ENCODE peak calls at places on chromosome 20, in six cellular contexts. D is mammary epithelial cell, T is dorsolateral prefrontal cortex, F is adrenal gland, E is left ventricle myocardium inferior, X is hepatocyte. W is an unnamed sample. For H3K27me3, the result is how much of the 10 kb centered on the place peaks cover.

GRCh38 chr20:62370115-62370806 is 3.1 kb upstream of the LAMA5 start:
- DNase-seq in D (peak), T (no peak), F (no peak), E (no peak), X (peak), W (no peak)

GRCh38 chr20:237918-238317 is 10.9 kb downstream of the DEFB129 start:
- DNase-seq in D (no peak), T (no peak), F (no peak), E (no peak), X (no peak), W (no peak)

GRCh38 chr20:43590036-43590391 is 723 bp upstream of the IFT52 start:
- DNase-seq in D (no peak), T (peak), F (peak), E (no peak), X (no peak), W (no peak)

GRCh38 chr20:37388831-37389230 is 42.9 kb downstream of the SRC start:
- DNase-seq in D (no peak), T (no peak), F (no peak), E (no peak), X (peak), W (no peak)

GRCh38 chr20:13264902-13265301 is 43.8 kb downstream of the ISM1 start:
- DNase-seq in D (no peak), T (no peak), F (no peak), E (no peak), X (no peak), W (no peak)

GRCh38 chr20:34985439-34986310 is 30.0 kb downstream of the MYH7B start:
- DNase-seq in D (no peak), T (no peak), F (no peak), E (peak), X (no peak), W (no peak)

GRCh38 chr20:48319943-48320584 is 507.7 kb downstream of the PREX1 start:
- DNase-seq in D (no peak), T (no peak), F (no peak), E (no peak), X (no peak), W (peak)

GRCh38 chr20:41223112-41223511 is 85.8 kb downstream of the PLCG1 start:
- DNase-seq in D (no peak), T (no peak), F (no peak), E (no peak), X (no peak), W (no peak)

GRCh38 chr20:39904713-39905112 is 784.3 kb downstream of the MAFB start:
- DNase-seq in D (no peak), T (no peak), F (no peak), E (no peak), X (no peak), W (no peak)

GRCh38 chr20:60255426-60255825 is 297.2 kb downstream of the CDH26 start:
- DNase-seq in D (no peak), T (no peak), F (no peak), E (no peak), X (no peak), W (no peak)

GRCh38 chr20:34984756-34985261 is 29.1 kb downstream of the MYH7B start:
- DNase-seq in D (no peak), T (no peak), F (no peak), E (peak), X (no peak), W (no peak)

GRCh38 chr20:33092361-33092760 is 12.9 kb downstream of the BPIFB4 start:
- DNase-seq in D (no peak), T (no peak), F (no peak), E (no peak), X (no peak), W (no peak)

GRCh38 chr20:62776692-62777527 is 19.4 kb upstream of the MRGBP start:
- DNase-seq in D (peak), T (no peak), F (no peak), E (no peak), X (no peak), W (no peak)

GRCh38 chr20:44629542-44629941 is 22.0 kb downstream of the ADA start:
- DNase-seq in D (no peak), T (no peak), F (no peak), E (no peak), X (no peak), W (no peak)

GRCh38 chr20:10864076-10864672 is 190.4 kb upstream of the JAG1 start:
- DNase-seq in D (peak), T (no peak), F (no peak), E (peak), X (peak), W (no peak)

DNA sequence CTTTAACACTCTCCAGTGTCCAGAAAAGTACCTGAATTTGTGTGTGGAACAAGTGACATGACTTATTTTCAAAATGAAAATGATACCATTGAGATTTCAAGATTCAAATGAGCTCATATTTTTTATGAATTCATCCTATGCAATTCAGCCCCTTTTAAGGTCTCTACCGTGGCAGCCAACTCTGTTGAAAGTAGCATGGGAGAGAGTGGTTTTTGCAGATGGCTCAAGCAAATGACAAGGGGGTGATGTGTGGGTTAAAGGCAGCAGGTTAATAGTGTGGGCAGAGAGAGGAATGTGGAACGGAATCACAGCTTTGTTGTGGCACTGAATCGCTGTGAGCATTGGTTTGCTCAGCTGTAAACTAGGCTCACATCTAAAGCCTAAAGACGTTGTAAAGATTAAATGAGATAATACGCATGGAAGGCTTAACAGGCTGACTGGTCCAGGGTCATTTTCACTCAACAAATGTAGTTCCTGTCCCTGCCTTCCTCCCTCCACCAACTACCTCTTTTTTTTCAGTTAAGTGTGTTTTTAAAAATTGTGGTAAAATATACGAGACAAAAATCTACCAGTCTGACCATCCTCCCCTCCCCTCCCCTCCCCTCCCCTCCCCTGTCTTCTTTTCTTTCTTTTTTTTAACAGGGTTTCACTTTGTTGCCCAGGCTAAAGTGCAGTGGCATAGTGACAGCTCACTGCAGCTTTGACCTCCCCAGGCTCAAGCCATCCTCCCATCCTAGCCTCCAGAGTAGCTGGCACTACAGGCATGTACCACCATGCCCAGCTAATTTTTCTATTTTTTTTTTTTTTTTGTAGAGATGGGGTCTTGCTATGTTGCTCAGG is 114.7 kb upstream of the ZNF217 start:
- DNase-seq in D (peak), T (no peak), F (no peak), E (no peak), X (peak), W (no peak)
- H3K4me3 ChIP-seq in D (no peak), T (no peak), F (no peak), E (no peak), X (no peak), W (no peak)

GRCh38 chr20:3677733-3678132 is 4.1 kb downstream of the ADAM33 start:
- DNase-seq in D (no peak), T (no peak), F (no peak), E (peak), X (no peak), W (no peak)
- H3K27me3 ChIP-seq in D (under half), T (under half), F (under half), E (half or more), X (under half), W (under half)

GRCh38 chr20:58389968-58390658 is 1.1 kb downstream of the VAPB start:
- DNase-seq in D (no peak), T (no peak), F (no peak), E (no peak), X (no peak), W (no peak)

GRCh38 chr20:58389324-58389967 is 417 bp downstream of the VAPB start:
- DNase-seq in D (peak), T (peak), F (peak), E (peak), X (peak), W (no peak)

GRCh38 chr20:58392286-58392685 is 3.3 kb downstream of the VAPB start:
- DNase-seq in D (no peak), T (no peak), F (no peak), E (no peak), X (no peak), W (no peak)

GRCh38 chr20:58388882-58389323 is at the start of gene VAPB:
- DNase-seq in D (peak), T (peak), F (peak), E (peak), X (peak), W (peak)

GRCh38 chr20:58390659-58391035 is 1.6 kb downstream of the VAPB start:
- DNase-seq in D (no peak), T (no peak), F (no peak), E (no peak), X (no peak), W (no peak)
- H3K4me3 ChIP-seq in D (no peak), T (no peak), F (no peak), E (peak), X (no peak), W (no peak)

GRCh38 chr20:59123011-59123676 is 40.5 kb upstream of the ZNF831 start:
- DNase-seq in D (no peak), T (no peak), F (no peak), E (no peak), X (no peak), W (no peak)

GRCh38 chr20:59125332-59125731 is 38.3 kb upstream of the ZNF831 start:
- DNase-seq in D (no peak), T (no peak), F (no peak), E (no peak), X (no peak), W (no peak)

GRCh38 chr20:59124326-59125029 is 39.1 kb upstream of the ZNF831 start:
- DNase-seq in D (no peak), T (no peak), F (peak), E (no peak), X (no peak), W (no peak)

GRCh38 chr20:59123677-59124060 is 40.0 kb upstream of the ZNF831 start:
- DNase-seq in D (no peak), T (no peak), F (no peak), E (no peak), X (no peak), W (no peak)

GRCh38 chr20:59125909-59126308 is 37.7 kb upstream of the ZNF831 start:
- DNase-seq in D (no peak), T (no peak), F (peak), E (no peak), X (no peak), W (no peak)
- H3K27me3 ChIP-seq in D (under half), T (under half), F (under half), E (under half), X (under half), W (under half)

DNA sequence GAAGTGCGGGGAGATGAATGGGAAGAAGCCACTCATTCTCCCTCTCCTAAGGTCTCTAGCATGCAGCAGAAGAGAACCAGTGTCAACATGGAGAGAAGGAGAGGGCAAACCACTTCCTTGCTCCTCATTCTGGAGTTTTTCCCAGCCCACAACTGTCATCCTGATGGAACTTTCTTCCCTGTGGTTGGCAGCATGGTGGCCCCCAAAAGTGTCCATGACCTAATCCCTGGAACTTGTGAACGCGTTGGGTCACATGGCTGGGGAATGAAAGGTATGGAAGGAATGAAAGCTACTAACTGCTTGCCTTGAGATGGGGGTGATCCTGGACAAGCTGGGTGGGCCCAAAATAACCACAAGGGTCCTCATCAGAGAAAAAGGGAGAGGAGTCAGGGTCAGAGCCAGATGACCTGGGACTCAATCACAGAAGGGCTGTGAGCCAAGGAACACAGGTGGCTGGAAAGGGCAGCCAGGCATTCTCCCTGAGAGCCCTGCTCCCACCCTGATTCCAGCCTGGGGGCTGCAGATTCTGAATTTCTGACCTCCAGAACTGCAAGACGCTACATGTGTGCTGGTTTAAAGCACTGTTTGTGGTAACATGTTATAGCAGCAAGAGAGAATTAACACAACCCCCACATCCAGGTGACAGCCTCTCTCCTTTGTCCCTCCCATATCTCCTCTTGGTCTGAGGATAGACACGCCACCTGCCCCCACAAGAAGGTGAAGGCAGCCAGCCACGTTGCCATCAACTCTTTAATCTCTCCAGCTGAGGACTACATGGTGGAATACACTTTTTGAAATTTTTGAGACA is 63.2 kb downstream of the PYGB start:
- DNase-seq in D (no peak), T (no peak), F (peak), E (no peak), X (no peak), W (no peak)
- H3K4me3 ChIP-seq in D (no peak), T (peak), F (peak), E (peak), X (no peak), W (peak)

GRCh38 chr20:20894280-20894679 is 181.8 kb upstream of the RALGAPA2 start:
- DNase-seq in D (no peak), T (no peak), F (no peak), E (no peak), X (no peak), W (no peak)

GRCh38 chr20:20894753-20895152 is 182.3 kb upstream of the RALGAPA2 start:
- DNase-seq in D (no peak), T (no peak), F (no peak), E (peak), X (no peak), W (no peak)

GRCh38 chr20:20892328-20892727 is 179.9 kb upstream of the RALGAPA2 start:
- DNase-seq in D (no peak), T (no peak), F (no peak), E (no peak), X (no peak), W (no peak)

GRCh38 chr20:20897922-20898321 is 185.5 kb upstream of the RALGAPA2 start:
- DNase-seq in D (no peak), T (no peak), F (no peak), E (no peak), X (no peak), W (no peak)

DNA sequence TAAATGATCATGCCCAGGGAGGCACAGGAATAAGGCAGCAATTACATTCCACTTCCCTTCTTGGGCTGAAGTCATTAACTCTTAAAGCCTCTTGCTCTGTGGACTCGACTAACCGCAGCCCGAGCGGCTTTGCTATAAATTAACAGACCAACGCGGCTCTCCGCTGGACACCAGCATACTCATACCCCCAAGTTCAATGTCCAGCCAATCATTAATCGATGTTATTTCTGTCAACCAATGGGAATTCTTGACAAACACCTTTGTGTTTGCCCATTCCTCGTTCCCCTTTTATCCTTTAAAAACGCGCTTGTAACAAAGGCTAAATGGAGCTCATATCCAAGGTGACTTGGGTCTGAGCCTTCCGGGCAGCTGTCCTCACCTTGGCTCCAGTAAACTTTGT is 183.1 kb upstream of the RALGAPA2 start:
- DNase-seq in D (no peak), T (no peak), F (no peak), E (no peak), X (no peak), W (no peak)
- H3K27me3 ChIP-seq in D (under half), T (under half), F (under half), E (under half), X (under half), W (under half)

DNA sequence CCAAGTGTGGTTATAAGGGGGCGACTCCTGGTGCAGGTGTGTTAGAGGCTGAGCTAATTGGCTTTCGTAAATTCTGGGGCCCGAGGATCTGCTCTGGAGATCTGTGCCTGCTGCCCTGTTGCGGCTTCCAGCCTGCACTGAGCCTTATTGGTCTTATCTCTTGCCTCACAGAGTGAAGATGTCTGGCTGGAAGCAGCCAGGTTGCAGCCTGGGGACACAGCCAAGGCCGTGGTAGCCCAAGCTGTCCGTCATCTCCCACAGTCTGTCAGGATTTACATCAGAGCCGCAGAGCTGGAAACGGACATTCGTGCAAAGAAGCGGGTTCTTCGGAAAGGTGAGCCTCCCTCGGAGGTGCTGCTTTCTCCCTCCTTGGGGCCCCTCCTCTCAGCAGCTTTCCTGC is 20.0 kb downstream of the PRPF6 start:
- DNase-seq in D (no peak), T (no peak), F (peak), E (no peak), X (no peak), W (no peak)
- H3K4me3 ChIP-seq in D (no peak), T (no peak), F (no peak), E (no peak), X (no peak), W (no peak)

W was measured in vagina.